ENCODE peak calls at places on chromosomes 7 and 10, in six cellular contexts. K is SW480, Q is OCI-LY7, I is left lung, D is kidney glomerular epithelial cell, G is cardiac muscle cell. C is an unnamed sample.

GRCh38 chr7:157238087-157238486 is 98.7 kb upstream of the DNAJB6 start:
- DNase-seq in K (no peak), Q (no peak), I (no peak), D (no peak), G (peak; percentile 49), C (no peak)

GRCh38 chr10:125156739-125157472 is 3.5 kb downstream of the CTBP2 start:
- DNase-seq in K (peak; percentile 54), Q (no peak), I (no peak), D (no peak), G (no peak), C (no peak)

GRCh38 chr7:114857605-114858004 is 64.3 kb upstream of the MDFIC start:
- DNase-seq in K (no peak), Q (no peak), I (no peak), D (peak; percentile 28), G (peak; percentile 29), C (no peak)

GRCh38 chr10:98886686-98887085 is 349.0 kb downstream of the HPSE2 start:
- DNase-seq in K (peak; percentile 9), Q (no peak), I (no peak), D (no peak), G (peak; percentile 40), C (no peak)

GRCh38 chr10:110141747-110142625 is 65.4 kb upstream of the MXI1 start:
- DNase-seq in K (peak; percentile 25), Q (no peak), I (peak; percentile 49), D (no peak), G (peak; percentile 55), C (no peak)

GRCh38 chr10:103693070-103693811 is 162.1 kb downstream of the SH3PXD2A start:
- DNase-seq in K (no peak), Q (peak; percentile 60), I (no peak), D (no peak), G (no peak), C (no peak)

GRCh38 chr7:370775-371118 is 80.8 kb downstream of the FOXL3 start:
- DNase-seq in K (no peak), Q (no peak), I (no peak), D (no peak), G (no peak), C (no peak)

GRCh38 chr10:122567056-122567660 is 6.6 kb downstream of the DMBT1 start:
- DNase-seq in K (no peak), Q (peak; percentile 7), I (no peak), D (no peak), G (peak; percentile 32), C (no peak)

GRCh38 chr7:152492952-152493351 is 57.1 kb upstream of the KMT2C start:
- DNase-seq in K (no peak), Q (no peak), I (no peak), D (no peak), G (no peak), C (no peak)

GRCh38 chr10:18960466-18961079 is 88.0 kb upstream of the MALRD1 start:
- DNase-seq in K (no peak), Q (no peak), I (no peak), D (no peak), G (no peak), C (no peak)